ENCODE peak calls at places on chromosomes 4 and X, in six cellular contexts. R is naive thymus-derived CD4-positive, alpha-beta T cell; N is fibroblast of lung; L is DND-41; U is heart left ventricle; W is ovary. X is an unnamed sample.

GRCh38 chrX:41334866-41335589 is 1.1 kb downstream of the DDX3X start:
- DNase-seq in R (no peak), N (peak; percentile 61), L (peak; percentile 54), U (peak; percentile 68), W (peak; percentile 77), X (peak; percentile 51)

GRCh38 chr4:185016101-185016940 is 2.0 kb upstream of the HELT start:
- DNase-seq in R (no peak), N (no peak), L (no peak), U (no peak), W (no peak), X (no peak)

GRCh38 chr4:4289055-4289454 is 899 bp downstream of the LYAR start:
- DNase-seq in R (no peak), N (no peak), L (no peak), U (no peak), W (no peak), X (no peak)

GRCh38 chrX:136347706-136348105 is 46.9 kb downstream of the ADGRG4 start:
- DNase-seq in R (no peak), N (no peak), L (no peak), U (no peak), W (no peak), X (no peak)

GRCh38 chr4:175953960-175954521 is 111.6 kb upstream of the WDR17 start:
- DNase-seq in R (no peak), N (no peak), L (no peak), U (no peak), W (no peak), X (no peak)

GRCh38 chr4:98646422-98646821 is 12.0 kb downstream of the TSPAN5 start:
- DNase-seq in R (no peak), N (no peak), L (no peak), U (no peak), W (no peak), X (no peak)

GRCh38 chr4:15078682-15079642 is 76.7 kb downstream of the CPEB2 start:
- DNase-seq in R (no peak), N (peak; percentile 43), L (no peak), U (no peak), W (no peak), X (no peak)

GRCh38 chr4:182749768-182750167 is 167.4 kb downstream of the DCTD start:
- DNase-seq in R (no peak), N (no peak), L (no peak), U (no peak), W (no peak), X (no peak)

GRCh38 chr4:94623507-94623906 is 134.2 kb upstream of the BMPR1B start:
- DNase-seq in R (no peak), N (no peak), L (no peak), U (no peak), W (no peak), X (no peak)

GRCh38 chr4:122784261-122784660 is 42.4 kb upstream of the FGF2 start:
- DNase-seq in R (no peak), N (no peak), L (no peak), U (no peak), W (no peak), X (no peak)

GRCh38 chr4:122788935-122789334 is 37.7 kb upstream of the FGF2 start:
- DNase-seq in R (no peak), N (no peak), L (no peak), U (no peak), W (no peak), X (no peak)

GRCh38 chr4:122787940-122788339 is 38.7 kb upstream of the FGF2 start:
- DNase-seq in R (no peak), N (no peak), L (no peak), U (no peak), W (no peak), X (no peak)

GRCh38 chr4:122785099-122785498 is 41.5 kb upstream of the FGF2 start:
- DNase-seq in R (no peak), N (no peak), L (no peak), U (no peak), W (no peak), X (no peak)

GRCh38 chr4:122783301-122784215 is 43.1 kb upstream of the FGF2 start:
- DNase-seq in R (no peak), N (peak; percentile 98), L (no peak), U (peak; percentile 72), W (peak; percentile 20), X (no peak)
- H3K27ac ChIP-seq in R (no peak overlapping the region), N (peak overlapping the region; percentile 53), L (no peak overlapping the region), U (peak overlapping the region; percentile 64), W (no peak overlapping the region), X (no peak overlapping the region)

GRCh38 chr4:167956676-167957075 is 135.7 kb upstream of the ANXA10 start:
- DNase-seq in R (no peak), N (peak; percentile 19), L (no peak), U (no peak), W (no peak), X (no peak)

DNA sequence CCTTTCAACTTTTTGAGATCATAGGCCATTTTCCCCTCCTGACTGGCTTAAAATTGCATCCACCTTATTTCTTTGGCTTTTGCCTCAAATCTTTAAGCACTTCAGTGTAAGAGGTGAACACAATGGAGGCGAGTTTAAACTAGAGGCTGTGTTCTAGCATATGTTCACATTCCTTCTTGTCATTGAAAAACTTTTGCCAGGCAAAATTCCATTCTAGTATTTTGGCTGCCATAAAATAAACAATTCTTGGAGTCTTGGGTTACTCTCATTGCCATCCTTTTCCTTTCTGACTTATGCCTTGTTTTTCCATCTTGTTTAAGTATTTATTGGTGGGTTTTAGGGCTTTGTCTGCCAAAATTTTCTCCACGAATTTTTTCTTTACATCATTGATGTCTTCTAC is 137.3 kb upstream of the ANXA10 start:
- DNase-seq in R (no peak), N (peak; percentile 5), L (no peak), U (no peak), W (no peak), X (no peak)
- H3K9me3 ChIP-seq in R (no peaks in the 10 kb centered on the region), N (no peaks in the 10 kb centered on the region), L (no peaks in the 10 kb centered on the region), U (no peaks in the 10 kb centered on the region), W (no peaks in the 10 kb centered on the region), X (no peaks in the 10 kb centered on the region)

DNA sequence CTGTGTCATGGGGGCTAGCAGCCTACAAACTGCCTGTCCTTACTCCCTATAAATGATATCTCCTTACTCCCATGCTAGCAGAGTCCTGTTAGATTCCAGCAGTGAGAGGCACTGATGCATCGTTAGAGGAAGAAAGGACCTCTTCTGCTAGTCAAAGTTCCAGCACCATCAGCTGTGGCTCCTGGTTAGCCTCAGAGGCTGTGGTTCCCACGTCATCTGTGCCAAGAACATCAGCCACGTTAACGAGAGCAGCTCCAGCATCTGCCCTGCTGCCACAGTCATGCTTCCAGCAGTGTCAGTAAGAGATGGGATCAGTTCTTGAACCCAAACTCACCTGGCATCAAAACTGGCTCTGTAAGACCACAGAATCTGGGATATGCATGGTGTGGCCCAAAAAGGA is 88.5 kb downstream of the SLC2A9 start:
- DNase-seq in R (no peak), N (no peak), L (no peak), U (no peak), W (no peak), X (no peak)
- H3K27ac ChIP-seq in R (no peak overlapping the region), N (no peak overlapping the region), L (no peak overlapping the region), U (no peak overlapping the region), W (no peak overlapping the region), X (no peak overlapping the region)

DNA sequence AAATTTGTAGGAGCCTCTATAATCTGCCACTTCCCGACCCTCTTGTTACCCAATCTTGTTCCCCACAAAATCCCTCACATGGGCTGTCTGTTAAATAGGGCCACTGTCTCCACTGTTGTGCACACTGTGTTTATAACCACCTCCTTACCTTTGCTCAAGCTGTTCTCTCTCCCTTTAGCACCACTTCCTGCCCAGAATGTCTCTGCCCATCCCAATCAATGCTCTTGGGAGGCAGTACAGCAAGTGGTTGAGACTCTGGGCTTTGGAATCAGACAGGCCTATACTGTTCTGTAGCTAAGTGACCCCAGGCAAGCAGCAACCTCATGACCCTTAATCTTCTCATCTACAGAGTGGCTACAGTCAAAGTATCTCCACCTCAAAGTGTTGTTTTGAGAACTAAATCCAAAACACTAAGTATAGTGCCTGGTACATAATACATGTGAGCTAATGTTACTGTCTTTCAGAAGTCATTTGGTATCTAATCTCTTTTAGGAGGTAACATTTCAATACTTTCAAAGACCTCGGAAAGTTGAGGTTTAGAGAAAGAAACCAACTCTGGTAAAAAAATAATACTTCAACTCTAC is 3.8 kb upstream of the TXK start:
- DNase-seq in R (peak; percentile 45), N (no peak), L (no peak), U (no peak), W (no peak), X (peak; percentile 64)
- H3K9me3 ChIP-seq in R (no peaks in the 10 kb centered on the region), N (no peaks in the 10 kb centered on the region), L (no peaks in the 10 kb centered on the region), U (no peaks in the 10 kb centered on the region), W (no peaks in the 10 kb centered on the region), X (no peaks in the 10 kb centered on the region)